ENCODE peak calls at places on chromosomes 2 and 18, in seven cellular contexts. One of them, this sample, is unnamed.
A peak's percentile ranks its signal among the peaks of the same experiment; 100 is the strongest.

GRCh38 chr2:114160263-114161001 is 270.5 kb downstream of the ACTR3 start:
- DNase-seq in colonic mucosa: no peak
- DNase-seq in uterus: no peak
- DNase-seq in heart left ventricle: no peak
- DNase-seq in IMR-90: no peak
- DNase-seq in lower lobe of right lung: no peak
- DNase-seq in mammary epithelial cell: no peak
- DNase-seq in this sample: no peak

GRCh38 chr2:24873619-24874018 is 46.4 kb downstream of the ADCY3 start:
- DNase-seq in colonic mucosa: no peak
- DNase-seq in uterus: no peak
- DNase-seq in heart left ventricle: no peak
- DNase-seq in IMR-90: no peak
- DNase-seq in lower lobe of right lung: no peak
- DNase-seq in mammary epithelial cell: no peak
- DNase-seq in this sample: no peak

GRCh38 chr2:73979686-73980085 is 5.0 kb upstream of the TET3 start:
- DNase-seq in colonic mucosa: no peak
- DNase-seq in uterus: no peak
- DNase-seq in heart left ventricle: no peak
- DNase-seq in IMR-90: peak; percentile 92
- DNase-seq in lower lobe of right lung: no peak
- DNase-seq in mammary epithelial cell: peak; percentile 85
- DNase-seq in this sample: no peak

GRCh38 chr2:88735133-88735532 is 43.7 kb downstream of the RPIA start:
- DNase-seq in colonic mucosa: no peak
- DNase-seq in uterus: no peak
- DNase-seq in heart left ventricle: no peak
- DNase-seq in IMR-90: no peak
- DNase-seq in lower lobe of right lung: no peak
- DNase-seq in mammary epithelial cell: no peak
- DNase-seq in this sample: no peak

GRCh38 chr2:84878896-84879594 is 1.8 kb downstream of the TRABD2A start:
- DNase-seq in colonic mucosa: no peak
- DNase-seq in uterus: no peak
- DNase-seq in heart left ventricle: no peak
- DNase-seq in IMR-90: peak; percentile 48
- DNase-seq in lower lobe of right lung: no peak
- DNase-seq in mammary epithelial cell: no peak
- DNase-seq in this sample: no peak

GRCh38 chr18:39675916-39676315 is 2110.3 kb upstream of the CELF4 start:
- DNase-seq in colonic mucosa: no peak
- DNase-seq in uterus: no peak
- DNase-seq in heart left ventricle: no peak
- DNase-seq in IMR-90: no peak
- DNase-seq in lower lobe of right lung: no peak
- DNase-seq in mammary epithelial cell: no peak
- DNase-seq in this sample: no peak

GRCh38 chr2:27208486-27209050 is 3.3 kb upstream of the ATRAID start:
- DNase-seq in colonic mucosa: no peak
- DNase-seq in uterus: no peak
- DNase-seq in heart left ventricle: no peak
- DNase-seq in IMR-90: no peak
- DNase-seq in lower lobe of right lung: no peak
- DNase-seq in mammary epithelial cell: no peak
- DNase-seq in this sample: no peak

GRCh38 chr2:95374916-95375471 is 27.5 kb upstream of the FAHD2A start:
- DNase-seq in colonic mucosa: no peak
- DNase-seq in uterus: no peak
- DNase-seq in heart left ventricle: no peak
- DNase-seq in IMR-90: peak; percentile 36
- DNase-seq in lower lobe of right lung: peak; percentile 36
- DNase-seq in mammary epithelial cell: no peak
- DNase-seq in this sample: no peak

GRCh38 chr2:143435112-143435511 is 305.9 kb downstream of the ARHGAP15 start:
- DNase-seq in colonic mucosa: no peak
- DNase-seq in uterus: no peak
- DNase-seq in heart left ventricle: no peak
- DNase-seq in IMR-90: peak; percentile 29
- DNase-seq in lower lobe of right lung: no peak
- DNase-seq in mammary epithelial cell: no peak
- DNase-seq in this sample: no peak

GRCh38 chr2:72835403-72835802 is 9.6 kb upstream of the EXOC6B start:
- DNase-seq in colonic mucosa: no peak
- DNase-seq in uterus: no peak
- DNase-seq in heart left ventricle: no peak
- DNase-seq in IMR-90: no peak
- DNase-seq in lower lobe of right lung: no peak
- DNase-seq in mammary epithelial cell: no peak
- DNase-seq in this sample: no peak

GRCh38 chr2:102615620-102616436 is 3.5 kb upstream of the SLC9A2 start:
- DNase-seq in colonic mucosa: no peak
- DNase-seq in uterus: no peak
- DNase-seq in heart left ventricle: peak; percentile 37
- DNase-seq in IMR-90: peak; percentile 57
- DNase-seq in lower lobe of right lung: peak; percentile 78
- DNase-seq in mammary epithelial cell: peak; percentile 53
- DNase-seq in this sample: peak; percentile 76

GRCh38 chr2:107374261-107374660 is 452.4 kb upstream of the RGPD4 start:
- DNase-seq in colonic mucosa: no peak
- DNase-seq in uterus: no peak
- DNase-seq in heart left ventricle: no peak
- DNase-seq in IMR-90: no peak
- DNase-seq in lower lobe of right lung: no peak
- DNase-seq in mammary epithelial cell: no peak
- DNase-seq in this sample: no peak

GRCh38 chr18:22195052-22195451 is 25.7 kb downstream of the GATA6 start:
- DNase-seq in colonic mucosa: no peak
- DNase-seq in uterus: no peak
- DNase-seq in heart left ventricle: no peak
- DNase-seq in IMR-90: no peak
- DNase-seq in lower lobe of right lung: no peak
- DNase-seq in mammary epithelial cell: no peak
- DNase-seq in this sample: no peak

GRCh38 chr2:53018830-53019425 is 748.7 kb upstream of the CHAC2 start:
- DNase-seq in colonic mucosa: no peak
- DNase-seq in uterus: no peak
- DNase-seq in heart left ventricle: no peak
- DNase-seq in IMR-90: peak; percentile 34
- DNase-seq in lower lobe of right lung: no peak
- DNase-seq in mammary epithelial cell: no peak
- DNase-seq in this sample: no peak

GRCh38 chr18:59900222-59901128 is 679 bp downstream of the PMAIP1 start:
- DNase-seq in colonic mucosa: peak; percentile 59
- DNase-seq in uterus: peak; percentile 16
- DNase-seq in heart left ventricle: peak; percentile 26
- DNase-seq in IMR-90: peak; percentile 85
- DNase-seq in lower lobe of right lung: peak; percentile 55
- DNase-seq in mammary epithelial cell: peak; percentile 73
- DNase-seq in this sample: no peak

GRCh38 chr2:14072338-14072737 is 560.2 kb upstream of the LRATD1 start:
- DNase-seq in colonic mucosa: no peak
- DNase-seq in uterus: no peak
- DNase-seq in heart left ventricle: no peak
- DNase-seq in IMR-90: no peak
- DNase-seq in lower lobe of right lung: no peak
- DNase-seq in mammary epithelial cell: peak; percentile 52
- DNase-seq in this sample: no peak

GRCh38 chr18:5890606-5891360 is 4.5 kb downstream of the TMEM200C start:
- DNase-seq in colonic mucosa: peak; percentile 29
- DNase-seq in uterus: peak; percentile 27
- DNase-seq in heart left ventricle: peak; percentile 32
- DNase-seq in IMR-90: no peak
- DNase-seq in lower lobe of right lung: peak; percentile 62
- DNase-seq in mammary epithelial cell: no peak
- DNase-seq in this sample: peak; percentile 18

GRCh38 chr2:72483346-72483745 is 335.7 kb upstream of the CYP26B1 start:
- DNase-seq in colonic mucosa: no peak
- DNase-seq in uterus: no peak
- DNase-seq in heart left ventricle: no peak
- DNase-seq in IMR-90: no peak
- DNase-seq in lower lobe of right lung: no peak
- DNase-seq in mammary epithelial cell: no peak
- DNase-seq in this sample: no peak

DNA sequence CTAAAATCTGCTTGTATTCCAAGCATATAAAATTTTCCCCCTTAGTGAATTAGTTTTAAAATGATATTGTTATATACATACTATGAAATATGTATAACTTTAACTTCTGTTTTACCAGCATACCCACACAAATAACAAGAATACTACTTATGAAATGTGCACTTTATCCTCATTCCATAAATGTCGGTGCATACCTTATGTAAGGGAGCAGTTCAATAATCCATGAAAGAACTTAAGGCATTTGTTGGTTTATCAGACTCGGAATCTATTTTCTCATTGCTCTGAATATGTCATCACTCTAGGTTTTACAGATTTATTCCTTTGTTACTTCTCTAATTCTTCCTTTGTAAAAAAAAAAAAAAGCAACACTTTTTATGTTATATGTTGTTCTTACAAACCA is 12.5 kb upstream of the MFF start:
- DNase-seq in colonic mucosa: no peak
- DNase-seq in uterus: no peak
- DNase-seq in heart left ventricle: no peak
- DNase-seq in IMR-90: no peak
- DNase-seq in lower lobe of right lung: no peak
- DNase-seq in mammary epithelial cell: no peak
- DNase-seq in this sample: no peak
- H3K4me1 ChIP-seq in colonic mucosa: no peaks in the 10 kb centered on the region
- H3K4me1 ChIP-seq in uterus: no peaks in the 10 kb centered on the region
- H3K4me1 ChIP-seq in heart left ventricle: no peaks in the 10 kb centered on the region
- H3K4me1 ChIP-seq in IMR-90: no peaks in the 10 kb centered on the region
- H3K4me1 ChIP-seq in lower lobe of right lung: no peaks in the 10 kb centered on the region
- H3K4me1 ChIP-seq in mammary epithelial cell: peaks cover 5% of the 10 kb centered on the region
- H3K4me1 ChIP-seq in this sample: no peaks in the 10 kb centered on the region

DNA sequence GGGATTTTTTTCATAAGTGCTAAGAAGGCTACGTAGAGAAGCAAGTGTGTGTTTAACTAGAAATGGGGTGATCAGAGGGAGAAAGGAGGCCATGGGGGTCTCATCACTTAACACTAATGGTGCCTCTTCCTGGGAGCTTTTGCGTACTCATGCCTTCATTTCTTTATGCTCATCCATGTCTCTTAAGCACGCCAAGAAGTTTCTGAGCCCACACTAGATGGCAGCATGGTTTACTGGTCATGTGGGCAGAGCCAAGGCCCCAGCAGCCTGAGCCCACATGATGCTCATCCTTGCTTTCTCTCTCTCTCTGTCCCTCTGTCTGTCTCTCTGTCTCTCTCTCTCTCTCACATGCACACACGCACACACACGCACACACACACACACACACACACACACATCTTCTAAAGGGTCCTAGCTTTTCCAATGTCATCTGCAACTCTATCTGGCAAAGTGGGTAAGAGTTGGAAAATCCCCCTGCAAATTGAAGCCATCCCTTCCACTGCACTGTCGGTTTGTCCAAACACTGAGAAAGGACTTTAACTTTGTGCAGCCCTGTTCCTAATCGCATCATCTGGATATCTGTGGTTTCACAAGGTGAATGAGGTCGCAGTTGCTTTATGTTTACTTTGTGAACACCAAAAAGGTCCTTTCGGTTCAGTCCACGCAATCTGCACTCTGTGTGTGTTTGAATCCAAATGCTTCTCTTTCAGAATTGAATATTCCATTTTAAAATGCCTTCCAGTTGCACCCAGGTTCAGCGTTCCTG is 137.2 kb upstream of the CCDC68 start:
- DNase-seq in colonic mucosa: peak; percentile 36
- DNase-seq in uterus: peak; percentile 29
- DNase-seq in heart left ventricle: peak; percentile 44
- DNase-seq in IMR-90: peak; percentile 72
- DNase-seq in lower lobe of right lung: no peak
- DNase-seq in mammary epithelial cell: peak; percentile 62
- DNase-seq in this sample: no peak
- TF ChIP-seq CTCF in colonic mucosa: no peak
- TF ChIP-seq CTCF in uterus: peak; percentile 22
- TF ChIP-seq CTCF in heart left ventricle: peak; percentile 35
- TF ChIP-seq CTCF in IMR-90: peak; percentile 50
- TF ChIP-seq CTCF in lower lobe of right lung: peak; percentile 22
- TF ChIP-seq CTCF in mammary epithelial cell: peak; percentile 70
- TF ChIP-seq CTCF in this sample: no peak

GRCh38 chr2:8574196-8575010 is 107.5 kb upstream of the ID2 start:
- DNase-seq in colonic mucosa: peak; percentile 68
- DNase-seq in uterus: no peak
- DNase-seq in heart left ventricle: no peak
- DNase-seq in IMR-90: peak; percentile 49
- DNase-seq in lower lobe of right lung: no peak
- DNase-seq in mammary epithelial cell: no peak
- DNase-seq in this sample: peak; percentile 47

GRCh38 chr2:8575011-8575750 is 106.7 kb upstream of the ID2 start:
- DNase-seq in colonic mucosa: no peak
- DNase-seq in uterus: no peak
- DNase-seq in heart left ventricle: peak; percentile 53
- DNase-seq in IMR-90: peak; percentile 22
- DNase-seq in lower lobe of right lung: no peak
- DNase-seq in mammary epithelial cell: no peak
- DNase-seq in this sample: peak; percentile 9

GRCh38 chr2:8573234-8573941 is 108.5 kb upstream of the ID2 start:
- DNase-seq in colonic mucosa: peak; percentile 67
- DNase-seq in uterus: no peak
- DNase-seq in heart left ventricle: no peak
- DNase-seq in IMR-90: no peak
- DNase-seq in lower lobe of right lung: no peak
- DNase-seq in mammary epithelial cell: no peak
- DNase-seq in this sample: no peak

GRCh38 chr2:8572712-8573233 is 109.1 kb upstream of the ID2 start:
- DNase-seq in colonic mucosa: no peak
- DNase-seq in uterus: no peak
- DNase-seq in heart left ventricle: no peak
- DNase-seq in IMR-90: no peak
- DNase-seq in lower lobe of right lung: no peak
- DNase-seq in mammary epithelial cell: no peak
- DNase-seq in this sample: no peak

DNA sequence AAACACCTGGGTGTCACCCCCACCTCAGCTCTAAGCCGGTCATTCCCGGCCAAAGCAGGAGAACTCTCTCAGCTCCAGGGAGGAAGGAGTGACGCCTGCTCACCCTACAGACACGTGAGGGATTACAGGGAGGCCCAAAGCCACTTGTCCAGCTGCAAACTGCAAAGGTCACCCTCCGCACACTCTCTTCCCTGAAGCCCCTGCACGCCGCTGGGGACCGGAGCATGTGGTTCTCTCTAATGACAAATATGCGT is 108.0 kb upstream of the ID2 start:
- DNase-seq in colonic mucosa: peak; percentile 47
- DNase-seq in uterus: no peak
- DNase-seq in heart left ventricle: no peak
- DNase-seq in IMR-90: no peak
- DNase-seq in lower lobe of right lung: no peak
- DNase-seq in mammary epithelial cell: no peak
- DNase-seq in this sample: no peak
- H3K4me1 ChIP-seq in colonic mucosa: peaks cover 19% of the 10 kb centered on the region
- H3K4me1 ChIP-seq in uterus: no peaks in the 10 kb centered on the region
- H3K4me1 ChIP-seq in heart left ventricle: no peaks in the 10 kb centered on the region
- H3K4me1 ChIP-seq in IMR-90: peaks cover 7% of the 10 kb centered on the region
- H3K4me1 ChIP-seq in lower lobe of right lung: peaks cover 27% of the 10 kb centered on the region
- H3K4me1 ChIP-seq in mammary epithelial cell: no peaks in the 10 kb centered on the region
- H3K4me1 ChIP-seq in this sample: no peaks in the 10 kb centered on the region

DNA sequence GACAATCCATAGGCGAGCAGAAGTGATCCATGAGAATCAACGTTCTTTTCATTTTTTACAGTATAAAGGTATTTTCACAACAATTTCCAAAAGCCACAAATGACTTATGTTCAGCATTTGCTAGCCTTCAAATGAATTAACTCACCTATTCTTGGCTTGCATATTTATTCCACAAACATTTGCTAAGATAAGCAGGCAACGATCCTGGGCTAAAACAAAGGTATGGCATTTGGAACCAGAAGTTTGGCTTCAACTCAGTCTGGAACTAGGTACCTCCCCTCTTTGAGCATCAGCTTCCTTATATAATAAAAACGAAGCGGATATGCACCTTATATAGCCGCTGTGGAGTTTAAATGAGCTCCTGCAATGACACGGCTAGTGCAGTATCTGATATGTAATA is 20.5 kb downstream of the CYRIA start:
- DNase-seq in colonic mucosa: no peak
- DNase-seq in uterus: no peak
- DNase-seq in heart left ventricle: no peak
- DNase-seq in IMR-90: no peak
- DNase-seq in lower lobe of right lung: no peak
- DNase-seq in mammary epithelial cell: no peak
- DNase-seq in this sample: no peak
- TF ChIP-seq CTCF in colonic mucosa: no peak
- TF ChIP-seq CTCF in uterus: no peak
- TF ChIP-seq CTCF in heart left ventricle: no peak
- TF ChIP-seq CTCF in IMR-90: no peak
- TF ChIP-seq CTCF in lower lobe of right lung: no peak
- TF ChIP-seq CTCF in mammary epithelial cell: no peak
- TF ChIP-seq CTCF in this sample: no peak

This sample was measured in pancreas.